ENCODE peak calls at places on chromosome 21, in nine cellular contexts. R is suprapubic skin, N is uterus, K is ovary, S is prostate gland, D is fibroblast of lung, Z is HCT116, O is heart right ventricle, A is thyroid gland. G is an unnamed sample.

GRCh38 chr21:31985398-31985797 is 112.6 kb downstream of the HUNK start:
- DNase-seq in R (no peak), A (no peak), K (no peak), S (no peak), O (no peak), N (no peak), Z (no peak), D (no peak), G (no peak)

GRCh38 chr21:29892379-29892778 is 47.4 kb downstream of the GRIK1 start:
- DNase-seq in K (no peak), A (no peak), Z (no peak), R (no peak), O (no peak), D (no peak), S (no peak), N (no peak), G (no peak)

GRCh38 chr21:42200906-42201614 is 17.9 kb upstream of the ABCG1 start:
- DNase-seq in D (no peak), K (no peak), A (no peak), N (no peak), R (no peak), S (no peak), O (no peak), Z (no peak), G (no peak)

GRCh38 chr21:15272591-15272990 is 207.8 kb upstream of the NRIP1 start:
- DNase-seq in S (no peak), R (no peak), K (no peak), Z (no peak), N (no peak), D (peak), O (no peak), A (no peak), G (no peak)

GRCh38 chr21:21367583-21367982 is 369.4 kb downstream of the NCAM2 start:
- DNase-seq in D (no peak), S (no peak), K (no peak), A (no peak), O (no peak), N (no peak), Z (no peak), R (no peak), G (no peak)

GRCh38 chr21:46459356-46460112 is 843 bp downstream of the DIP2A start:
- DNase-seq in N (peak), K (peak), R (no peak), A (peak), S (peak), D (peak), Z (no peak), O (peak), G (peak)

GRCh38 chr21:46121286-46122221 is 23.6 kb downstream of the COL6A2 start:
- DNase-seq in R (peak), D (no peak), O (peak), N (peak), K (peak), S (no peak), A (peak), Z (no peak), G (peak)

GRCh38 chr21:29206445-29206844 is 76.0 kb downstream of the MAP3K7CL start:
- DNase-seq in A (no peak), D (no peak), S (no peak), R (no peak), N (no peak), O (no peak), K (no peak), Z (no peak), G (no peak)

GRCh38 chr21:15729346-15729673 is 472 bp upstream of the USP25 start:
- DNase-seq in A (no peak), N (no peak), S (no peak), O (no peak), D (peak), R (no peak), Z (no peak), K (no peak), G (no peak)

GRCh38 chr21:24225432-24225831 is 1381.8 kb downstream of the MRPL39 start:
- DNase-seq in S (no peak), O (no peak), Z (no peak), N (no peak), A (no peak), R (no peak), K (no peak), D (peak), G (no peak)

GRCh38 chr21:44880762-44881585 is 7.5 kb upstream of the PTTG1IP start:
- DNase-seq in D (peak), S (no peak), K (no peak), A (peak), O (no peak), Z (no peak), R (no peak), N (no peak), G (no peak)

GRCh38 chr21:25560151-25560783 is 47.0 kb downstream of the MRPL39 start:
- DNase-seq in R (no peak), K (no peak), A (no peak), S (no peak), Z (no peak), O (no peak), N (no peak), D (no peak), G (no peak)

GRCh38 chr21:42515708-42516502 is 2.3 kb downstream of the SLC37A1 start:
- DNase-seq in N (no peak), A (peak), D (no peak), K (no peak), O (no peak), R (peak), S (peak), Z (peak), G (peak)

GRCh38 chr21:41369105-41369914 is 7.5 kb downstream of the MX2 start:
- DNase-seq in K (peak), A (peak), D (no peak), Z (no peak), S (no peak), O (peak), R (peak), N (peak), G (no peak)

GRCh38 chr21:36695671-36696389 is 3.1 kb upstream of the SIM2 start:
- DNase-seq in N (no peak), K (no peak), O (no peak), Z (no peak), S (no peak), R (no peak), A (no peak), D (no peak), G (no peak)

GRCh38 chr21:37159053-37159776 is 86.2 kb downstream of the TTC3 start:
- DNase-seq in O (no peak), A (no peak), S (no peak), Z (no peak), K (no peak), D (no peak), R (no peak), N (no peak), G (no peak)

GRCh38 chr21:45528028-45528705 is 14.1 kb downstream of the SLC19A1 start:
- DNase-seq in S (no peak), A (peak), K (peak), R (peak), O (no peak), Z (no peak), D (no peak), N (no peak), G (no peak)

GRCh38 chr21:25907573-25908275 is 173.0 kb downstream of the GABPA start:
- DNase-seq in D (peak), O (no peak), K (no peak), Z (no peak), A (peak), S (no peak), N (no peak), R (no peak), G (no peak)

GRCh38 chr21:31383770-31384169 is 39.7 kb upstream of the TIAM1 start:
- DNase-seq in S (no peak), K (no peak), N (no peak), R (no peak), D (no peak), A (no peak), O (no peak), Z (no peak), G (no peak)

GRCh38 chr21:16087523-16087922 is 357.7 kb downstream of the USP25 start:
- DNase-seq in N (no peak), Z (no peak), S (no peak), O (no peak), D (no peak), R (no peak), K (no peak), A (no peak), G (no peak)

GRCh38 chr21:46168238-46168637 is 12.9 kb upstream of the FTCD start:
- DNase-seq in O (no peak), Z (no peak), S (no peak), A (no peak), D (no peak), N (no peak), R (peak), K (no peak), G (peak)

DNA sequence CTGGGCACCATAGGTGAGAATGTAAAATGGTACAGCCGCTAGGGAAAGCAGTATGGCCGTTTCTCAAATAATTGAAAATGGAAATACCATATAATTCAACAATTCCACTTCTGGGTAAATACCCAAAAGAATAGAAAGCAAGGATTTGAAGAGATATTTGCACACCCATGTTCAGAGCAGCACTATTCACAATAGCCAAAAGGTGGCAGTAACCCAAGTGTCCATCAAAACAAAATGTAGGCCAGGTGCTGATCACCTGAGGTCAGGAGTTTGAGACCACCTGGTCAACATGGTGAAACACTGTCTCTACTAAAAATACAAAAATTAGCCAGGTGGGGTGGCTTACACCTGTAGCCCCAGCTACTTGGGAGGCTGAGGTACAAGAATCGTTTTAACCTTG is 62.1 kb downstream of the OLIG1 start:
- DNase-seq in Z (no peak), K (no peak), O (no peak), S (no peak), A (no peak), N (no peak), R (no peak), D (no peak), G (no peak)
- TF ChIP-seq CTCF in Z (peak), K (no peak), O (no peak), S (no peak), A (no peak), N (no peak), R (no peak), D (no peak), G (no peak)

GRCh38 chr21:38410451-38410850 is 87.8 kb downstream of the ERG start:
- DNase-seq in Z (no peak), N (no peak), O (no peak), D (no peak), K (no peak), A (no peak), S (no peak), R (no peak), G (no peak)
- H3K27ac ChIP-seq in Z (no peak), N (no peak), O (no peak), D (no peak), K (no peak), A (no peak), S (no peak), R (no peak), G (no peak)

GRCh38 chr21:43663033-43663432 is 3.7 kb downstream of the RRP1B start:
- DNase-seq in Z (no peak), S (no peak), K (no peak), O (no peak), N (no peak), R (no peak), D (no peak), A (no peak), G (no peak)
- H3K4me3 ChIP-seq in Z (no peak), S (no peak), K (no peak), O (no peak), N (no peak), R (no peak), D (no peak), A (no peak), G (no peak)

DNA sequence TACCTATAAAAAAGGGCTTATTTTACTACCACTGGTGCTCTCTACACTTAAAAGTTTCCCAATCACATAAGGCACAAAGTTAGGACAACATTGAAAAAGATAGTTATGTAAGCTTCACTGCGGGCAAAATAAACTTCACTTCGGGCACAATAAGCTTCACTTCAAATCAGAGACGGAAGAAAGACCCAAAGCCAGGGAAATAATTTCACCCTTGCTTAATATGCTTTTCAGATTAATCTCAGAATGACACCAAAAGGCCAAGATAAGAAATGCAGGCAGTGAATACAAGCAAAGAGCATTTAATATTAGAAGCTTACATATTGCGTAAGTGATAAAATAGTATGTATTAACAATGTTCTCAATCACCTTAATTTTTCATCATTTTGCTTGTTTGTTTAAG is 444.2 kb downstream of the SETD4 start:
- DNase-seq in O (no peak), R (no peak), S (no peak), A (no peak), Z (peak), D (peak), N (no peak), K (no peak), G (no peak)
- TF ChIP-seq CTCF in O (peak), R (no peak), S (peak), A (no peak), Z (peak), D (peak), N (peak), K (peak), G (no peak)

G was measured in coronary artery.